ENCODE peak calls at places on chromosomes 12 and 14, in six cellular contexts. One of them, this sample, is unnamed.
A peak's percentile ranks its signal among the peaks of the same experiment; 100 is the strongest.

GRCh38 chr12:68565391-68565903 is 45.3 kb upstream of the RAP1B start:
- DNase-seq in WERI-Rb-1: no peak
- DNase-seq in iPS DF 6.9: no peak
- DNase-seq in hepatocyte: peak; percentile 44
- DNase-seq in adipocyte: peak; percentile 90
- DNase-seq in spleen: no peak
- DNase-seq in this sample: peak; percentile 76

GRCh38 chr12:121293603-121294002 is 2.9 kb downstream of the CAMKK2 start:
- DNase-seq in iPS DF 6.9: no peak
- DNase-seq in spleen: no peak
- DNase-seq in hepatocyte: no peak
- DNase-seq in adipocyte: no peak
- DNase-seq in WERI-Rb-1: no peak
- DNase-seq in this sample: no peak

GRCh38 chr14:46861753-46862152 is 210.2 kb upstream of the RPL10L start:
- DNase-seq in WERI-Rb-1: no peak
- DNase-seq in iPS DF 6.9: no peak
- DNase-seq in hepatocyte: no peak
- DNase-seq in spleen: no peak
- DNase-seq in adipocyte: no peak
- DNase-seq in this sample: no peak

GRCh38 chr12:114936148-114937099 is 252.4 kb upstream of the TBX3 start:
- DNase-seq in WERI-Rb-1: no peak
- DNase-seq in adipocyte: no peak
- DNase-seq in spleen: no peak
- DNase-seq in iPS DF 6.9: no peak
- DNase-seq in hepatocyte: no peak
- DNase-seq in this sample: no peak

GRCh38 chr12:127811988-127812387 is 455.0 kb upstream of the TMEM132C start:
- DNase-seq in adipocyte: peak; percentile 85
- DNase-seq in WERI-Rb-1: no peak
- DNase-seq in hepatocyte: peak; percentile 76
- DNase-seq in iPS DF 6.9: no peak
- DNase-seq in spleen: no peak
- DNase-seq in this sample: no peak

GRCh38 chr14:55059333-55059732 is 7.9 kb downstream of the MAPK1IP1L start:
- DNase-seq in WERI-Rb-1: no peak
- DNase-seq in hepatocyte: no peak
- DNase-seq in spleen: no peak
- DNase-seq in iPS DF 6.9: no peak
- DNase-seq in adipocyte: no peak
- DNase-seq in this sample: no peak

GRCh38 chr12:25102402-25102801 is 92.6 kb downstream of the DNAI7 start:
- DNase-seq in WERI-Rb-1: no peak
- DNase-seq in hepatocyte: no peak
- DNase-seq in iPS DF 6.9: no peak
- DNase-seq in spleen: no peak
- DNase-seq in adipocyte: no peak
- DNase-seq in this sample: no peak

GRCh38 chr12:13205809-13206559 is 9.5 kb downstream of the EMP1 start:
- DNase-seq in spleen: no peak
- DNase-seq in hepatocyte: no peak
- DNase-seq in WERI-Rb-1: no peak
- DNase-seq in iPS DF 6.9: no peak
- DNase-seq in adipocyte: peak; percentile 94
- DNase-seq in this sample: peak; percentile 92

GRCh38 chr12:118029166-118029565 is 12.7 kb downstream of the RFC5 start:
- DNase-seq in WERI-Rb-1: no peak
- DNase-seq in iPS DF 6.9: no peak
- DNase-seq in spleen: no peak
- DNase-seq in hepatocyte: no peak
- DNase-seq in adipocyte: no peak
- DNase-seq in this sample: no peak

GRCh38 chr14:72779679-72780078 is 114.2 kb downstream of the DPF3 start:
- DNase-seq in hepatocyte: no peak
- DNase-seq in spleen: no peak
- DNase-seq in iPS DF 6.9: no peak
- DNase-seq in WERI-Rb-1: no peak
- DNase-seq in adipocyte: peak; percentile 19
- DNase-seq in this sample: no peak

GRCh38 chr12:77837876-77838291 is 7.2 kb downstream of the NAV3 start:
- DNase-seq in hepatocyte: no peak
- DNase-seq in iPS DF 6.9: no peak
- DNase-seq in WERI-Rb-1: no peak
- DNase-seq in adipocyte: no peak
- DNase-seq in spleen: no peak
- DNase-seq in this sample: no peak

GRCh38 chr12:77120156-77120555 is 54.8 kb upstream of the E2F7 start:
- DNase-seq in spleen: no peak
- DNase-seq in hepatocyte: no peak
- DNase-seq in adipocyte: peak; percentile 23
- DNase-seq in WERI-Rb-1: no peak
- DNase-seq in iPS DF 6.9: no peak
- DNase-seq in this sample: no peak

GRCh38 chr12:120055639-120056038 is 60.9 kb downstream of the RAB35 start:
- DNase-seq in spleen: no peak
- DNase-seq in WERI-Rb-1: no peak
- DNase-seq in hepatocyte: no peak
- DNase-seq in iPS DF 6.9: no peak
- DNase-seq in adipocyte: peak; percentile 18
- DNase-seq in this sample: no peak

GRCh38 chr14:61559641-61560201 is 135.6 kb upstream of the HIF1A start:
- DNase-seq in adipocyte: no peak
- DNase-seq in iPS DF 6.9: no peak
- DNase-seq in spleen: no peak
- DNase-seq in hepatocyte: peak; percentile 68
- DNase-seq in WERI-Rb-1: no peak
- DNase-seq in this sample: no peak

GRCh38 chr14:32468955-32469354 is 139.9 kb downstream of the AKAP6 start:
- DNase-seq in hepatocyte: peak; percentile 20
- DNase-seq in spleen: no peak
- DNase-seq in adipocyte: peak; percentile 91
- DNase-seq in iPS DF 6.9: no peak
- DNase-seq in WERI-Rb-1: no peak
- DNase-seq in this sample: no peak

GRCh38 chr12:68290126-68290525 is 36.7 kb upstream of the IL22 start:
- DNase-seq in spleen: no peak
- DNase-seq in adipocyte: no peak
- DNase-seq in iPS DF 6.9: no peak
- DNase-seq in WERI-Rb-1: no peak
- DNase-seq in hepatocyte: no peak
- DNase-seq in this sample: no peak

GRCh38 chr12:124847113-124847512 is 16.6 kb downstream of the SCARB1 start:
- DNase-seq in hepatocyte: no peak
- DNase-seq in adipocyte: no peak
- DNase-seq in WERI-Rb-1: no peak
- DNase-seq in spleen: no peak
- DNase-seq in iPS DF 6.9: no peak
- DNase-seq in this sample: no peak

GRCh38 chr12:116302200-116303075 is 24.9 kb upstream of the MED13L start:
- DNase-seq in WERI-Rb-1: no peak
- DNase-seq in adipocyte: no peak
- DNase-seq in spleen: no peak
- DNase-seq in iPS DF 6.9: no peak
- DNase-seq in hepatocyte: no peak
- DNase-seq in this sample: peak; percentile 98

GRCh38 chr14:100554082-100554677 is 33.0 kb downstream of the BEGAIN start:
- DNase-seq in WERI-Rb-1: peak; percentile 13
- DNase-seq in spleen: no peak
- DNase-seq in iPS DF 6.9: no peak
- DNase-seq in adipocyte: no peak
- DNase-seq in hepatocyte: peak; percentile 42
- DNase-seq in this sample: peak; percentile 70

GRCh38 chr14:52049721-52050588 is 18.9 kb downstream of the NID2 start:
- DNase-seq in spleen: no peak
- DNase-seq in WERI-Rb-1: no peak
- DNase-seq in iPS DF 6.9: no peak
- DNase-seq in adipocyte: no peak
- DNase-seq in hepatocyte: peak; percentile 42
- DNase-seq in this sample: no peak

GRCh38 chr12:70854138-70854537 is 66.4 kb downstream of the PTPRR start:
- DNase-seq in adipocyte: no peak
- DNase-seq in WERI-Rb-1: no peak
- DNase-seq in hepatocyte: no peak
- DNase-seq in spleen: no peak
- DNase-seq in iPS DF 6.9: no peak
- DNase-seq in this sample: no peak

GRCh38 chr12:95970905-95971304 is 25.2 kb downstream of the HAL start:
- DNase-seq in WERI-Rb-1: no peak
- DNase-seq in adipocyte: no peak
- DNase-seq in hepatocyte: no peak
- DNase-seq in spleen: no peak
- DNase-seq in iPS DF 6.9: peak; percentile 61
- DNase-seq in this sample: no peak

GRCh38 chr12:26017484-26018211 is 59.2 kb downstream of the RASSF8 start:
- DNase-seq in iPS DF 6.9: peak; percentile 57
- DNase-seq in hepatocyte: peak; percentile 37
- DNase-seq in adipocyte: peak; percentile 57
- DNase-seq in spleen: no peak
- DNase-seq in WERI-Rb-1: peak; percentile 37
- DNase-seq in this sample: peak; percentile 75

GRCh38 chr12:68425998-68426397 is 93.8 kb upstream of the MDM1 start:
- DNase-seq in iPS DF 6.9: no peak
- DNase-seq in hepatocyte: no peak
- DNase-seq in adipocyte: peak; percentile 54
- DNase-seq in spleen: no peak
- DNase-seq in WERI-Rb-1: no peak
- DNase-seq in this sample: no peak

GRCh38 chr12:92094751-92095161 is 50.9 kb downstream of the BTG1 start:
- DNase-seq in adipocyte: peak; percentile 18
- DNase-seq in iPS DF 6.9: no peak
- DNase-seq in hepatocyte: no peak
- DNase-seq in spleen: no peak
- DNase-seq in WERI-Rb-1: no peak
- DNase-seq in this sample: peak; percentile 38

GRCh38 chr14:89420502-89420901 is 3.5 kb upstream of the FOXN3 start:
- DNase-seq in WERI-Rb-1: no peak
- DNase-seq in hepatocyte: no peak
- DNase-seq in spleen: no peak
- DNase-seq in iPS DF 6.9: no peak
- DNase-seq in adipocyte: no peak
- DNase-seq in this sample: no peak

GRCh38 chr12:122366685-122367475 is 55.6 kb downstream of the CLIP1 start:
- DNase-seq in adipocyte: peak; percentile 82
- DNase-seq in spleen: no peak
- DNase-seq in iPS DF 6.9: peak; percentile 37
- DNase-seq in hepatocyte: peak; percentile 64
- DNase-seq in WERI-Rb-1: no peak
- DNase-seq in this sample: peak; percentile 74

DNA sequence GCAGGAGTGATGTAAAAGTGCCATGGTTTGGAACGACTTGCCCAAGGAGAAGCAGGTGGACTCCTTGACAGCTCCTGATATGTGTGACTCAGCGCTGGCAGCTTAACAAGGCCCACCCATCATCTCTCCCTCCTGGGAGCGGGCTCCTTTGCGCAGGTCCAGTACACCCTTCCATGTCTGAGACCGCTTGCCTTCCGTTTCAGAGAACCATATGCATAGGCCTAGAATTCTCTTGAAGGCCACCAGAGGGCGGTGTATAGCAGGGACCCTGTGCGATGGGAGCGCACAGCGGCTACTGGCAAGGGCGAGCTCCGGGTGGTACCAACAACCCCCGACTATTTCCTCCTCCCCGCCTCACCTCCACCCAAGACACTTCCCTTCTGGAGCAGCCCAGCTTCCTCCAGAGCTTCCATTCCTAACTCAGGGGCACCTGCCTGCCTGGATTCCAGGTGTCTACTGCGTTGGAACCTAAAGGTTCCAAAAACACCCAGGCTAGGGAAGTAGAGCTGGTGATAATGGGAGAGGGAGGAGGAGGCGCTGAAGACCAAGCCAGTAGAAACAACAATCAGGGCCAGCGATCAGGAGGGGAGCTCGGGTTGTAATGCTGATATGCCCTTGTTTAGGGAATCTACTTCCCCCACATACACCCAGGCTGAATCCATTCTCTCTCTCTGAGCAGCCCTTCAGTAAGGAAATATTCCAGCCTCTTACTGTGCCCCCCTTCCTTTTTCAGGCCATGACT is 6.2 kb downstream of the DHH start:
- DNase-seq in WERI-Rb-1: peak; percentile 90
- DNase-seq in iPS DF 6.9: peak; percentile 83
- DNase-seq in hepatocyte: peak; percentile 93
- DNase-seq in adipocyte: peak; percentile 95
- DNase-seq in spleen: peak; percentile 89
- DNase-seq in this sample: peak; percentile 93
- H3K4me3 ChIP-seq in WERI-Rb-1: peak overlapping the region; percentile 10
- H3K4me3 ChIP-seq in iPS DF 6.9: no peak overlapping the region
- H3K4me3 ChIP-seq in hepatocyte: no peak overlapping the region
- H3K4me3 ChIP-seq in adipocyte: no peak overlapping the region
- H3K4me3 ChIP-seq in spleen: no peak overlapping the region
- H3K4me3 ChIP-seq in this sample: peak overlapping the region; percentile 25

DNA sequence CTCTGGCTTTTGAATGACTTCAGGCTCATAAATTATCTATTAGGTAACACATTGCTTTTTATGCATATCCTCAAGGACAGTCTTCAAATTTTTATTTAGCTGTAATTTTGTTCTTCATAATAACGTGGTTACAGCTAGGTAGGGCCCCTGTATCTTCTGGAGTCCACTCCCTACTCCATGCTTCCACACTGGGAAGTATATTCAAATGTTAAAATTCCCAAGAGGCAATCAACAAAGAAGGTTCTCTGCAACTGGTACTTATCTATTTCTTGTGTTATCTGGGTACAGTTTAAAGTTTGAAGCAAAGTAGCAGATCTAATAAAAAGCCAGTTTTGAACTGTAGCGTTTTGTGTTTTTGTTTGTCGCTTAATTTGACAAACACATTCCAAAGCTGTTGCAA is 20.1 kb upstream of the BAZ1A start:
- DNase-seq in hepatocyte: no peak
- DNase-seq in spleen: no peak
- DNase-seq in WERI-Rb-1: no peak
- DNase-seq in iPS DF 6.9: no peak
- DNase-seq in adipocyte: no peak
- DNase-seq in this sample: no peak
- H3K4me3 ChIP-seq in hepatocyte: no peak overlapping the region
- H3K4me3 ChIP-seq in spleen: no peak overlapping the region
- H3K4me3 ChIP-seq in WERI-Rb-1: no peak overlapping the region
- H3K4me3 ChIP-seq in iPS DF 6.9: no peak overlapping the region
- H3K4me3 ChIP-seq in adipocyte: no peak overlapping the region
- H3K4me3 ChIP-seq in this sample: no peak overlapping the region

GRCh38 chr14:34604990-34605389 is 25.0 kb downstream of the SNX6 start:
- DNase-seq in WERI-Rb-1: no peak
- DNase-seq in hepatocyte: no peak
- DNase-seq in iPS DF 6.9: no peak
- DNase-seq in spleen: no peak
- DNase-seq in adipocyte: peak; percentile 72
- DNase-seq in this sample: no peak
- H3K4me3 ChIP-seq in WERI-Rb-1: no peak overlapping the region
- H3K4me3 ChIP-seq in hepatocyte: no peak overlapping the region
- H3K4me3 ChIP-seq in iPS DF 6.9: no peak overlapping the region
- H3K4me3 ChIP-seq in spleen: no peak overlapping the region
- H3K4me3 ChIP-seq in adipocyte: no peak overlapping the region
- H3K4me3 ChIP-seq in this sample: no peak overlapping the region

DNA sequence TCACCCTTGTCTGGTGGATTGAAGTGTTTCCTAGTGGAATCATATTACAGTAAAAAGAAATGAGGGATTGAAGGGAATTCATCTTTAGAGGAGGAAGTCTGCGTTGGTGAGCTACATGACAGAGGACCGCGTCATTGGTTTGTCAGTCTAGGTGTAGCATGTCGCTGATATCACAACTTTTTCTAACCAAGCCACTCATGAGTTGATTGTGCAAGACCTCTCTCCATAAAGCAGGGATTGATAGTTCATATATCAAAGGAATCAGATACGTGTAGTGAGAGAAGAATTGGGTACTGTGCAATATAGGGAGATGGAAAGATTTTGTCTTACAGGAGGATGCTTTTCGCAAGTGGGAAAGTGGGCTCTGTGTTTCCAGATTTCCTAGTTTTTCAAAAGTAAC is 3.0 kb upstream of the FBXO33 start:
- DNase-seq in spleen: no peak
- DNase-seq in hepatocyte: no peak
- DNase-seq in adipocyte: no peak
- DNase-seq in iPS DF 6.9: no peak
- DNase-seq in WERI-Rb-1: no peak
- DNase-seq in this sample: no peak
- H3K4me3 ChIP-seq in spleen: no peak overlapping the region
- H3K4me3 ChIP-seq in hepatocyte: no peak overlapping the region
- H3K4me3 ChIP-seq in adipocyte: no peak overlapping the region
- H3K4me3 ChIP-seq in iPS DF 6.9: no peak overlapping the region
- H3K4me3 ChIP-seq in WERI-Rb-1: no peak overlapping the region
- H3K4me3 ChIP-seq in this sample: no peak overlapping the region

This sample was measured in NB4.